ENCODE peak calls at places on chromosomes 5 and 9, in four cellular contexts. A, W, Z and K are unnamed samples.

GRCh38 chr5:74130141-74130897 is 504.3 kb downstream of the ARHGEF28 start:
- DNase-seq in Z (no peak), W (no peak), A (no peak), K (no peak)

GRCh38 chr9:6014668-6015270 is 655 bp downstream of the RANBP6 start:
- DNase-seq in A (no peak), W (peak), Z (no peak), K (no peak)

GRCh38 chr5:72786676-72787075 is 29.8 kb upstream of the TNPO1 start:
- DNase-seq in A (no peak), W (no peak), Z (no peak), K (no peak)

GRCh38 chr5:19322716-19323485 is 665.1 kb downstream of the CDH18 start:
- DNase-seq in W (peak), A (no peak), Z (no peak), K (no peak)

GRCh38 chr9:107043886-107044285 is 180.9 kb downstream of the ZNF462 start:
- DNase-seq in Z (no peak), W (no peak), A (no peak), K (no peak)

GRCh38 chr5:39447059-39447458 is 22.3 kb upstream of the DAB2 start:
- DNase-seq in Z (no peak), A (no peak), W (no peak), K (no peak)

GRCh38 chr5:541888-542692 is 17.8 kb upstream of the SLC9A3 start:
- DNase-seq in W (no peak), A (no peak), Z (no peak), K (no peak)

GRCh38 chr5:2763533-2763794 is 12.0 kb upstream of the IRX2 start:
- DNase-seq in Z (no peak), A (no peak), W (no peak), K (no peak)

GRCh38 chr5:170571331-170571731 is 67.5 kb downstream of the KCNIP1 start:
- DNase-seq in W (no peak), A (no peak), Z (no peak), K (no peak)

GRCh38 chr5:138926688-138927448 is 51.7 kb upstream of the LRRTM2 start:
- DNase-seq in Z (no peak), W (no peak), A (no peak), K (no peak)

GRCh38 chr5:135185461-135186075 is 151.5 kb upstream of the PITX1 start:
- DNase-seq in A (peak), W (no peak), Z (no peak), K (no peak)

GRCh38 chr9:125679597-125680189 is 27.3 kb downstream of the MAPKAP1 start:
- DNase-seq in A (no peak), W (no peak), Z (no peak), K (no peak)

GRCh38 chr9:87197349-87198130 is 250.2 kb upstream of the GAS1 start:
- DNase-seq in W (no peak), A (no peak), Z (no peak), K (no peak)

GRCh38 chr5:15808577-15808976 is 308.6 kb downstream of the FBXL7 start:
- DNase-seq in W (no peak), Z (no peak), A (no peak), K (no peak)

GRCh38 chr9:107276966-107277710 is 5.9 kb upstream of the RAD23B start:
- DNase-seq in Z (no peak), A (no peak), W (no peak), K (no peak)

DNA sequence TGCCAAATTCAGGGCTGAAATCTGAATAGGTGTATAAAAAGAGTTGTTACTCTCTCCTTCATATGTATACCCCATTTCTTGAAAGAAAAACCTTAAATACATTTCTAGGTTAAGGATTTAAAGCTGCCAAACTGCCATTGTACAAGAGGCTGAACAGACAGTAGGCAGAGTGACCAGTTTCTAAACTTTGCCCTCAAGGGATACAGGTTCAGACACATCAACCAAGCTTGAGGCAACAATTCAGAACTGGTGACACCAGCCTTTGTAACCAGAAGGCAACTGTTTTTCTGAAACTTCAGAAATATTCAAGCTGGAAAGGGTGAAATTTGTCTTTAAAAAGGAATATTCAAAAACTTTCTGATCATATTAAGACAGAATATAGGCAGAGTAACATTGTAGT is 47.5 kb downstream of the FAM114A2 start:
- DNase-seq in Z (no peak), W (no peak), A (no peak), K (no peak)
- TF ChIP-seq SPI1 in Z (no peak), W (no peak), A (no peak), K (no peak)

GRCh38 chr5:94113087-94113486 is 371.7 kb upstream of the POU5F2 start:
- DNase-seq in A (no peak), W (no peak), Z (no peak), K (no peak)

GRCh38 chr5:94111209-94112004 is 370.0 kb upstream of the POU5F2 start:
- DNase-seq in A (peak), W (peak), Z (peak), K (peak)
- TF ChIP-seq SPI1 in A (no peak), W (no peak), Z (no peak), K (no peak)

GRCh38 chr5:132220476-132220875 is 7.2 kb downstream of the P4HA2 start:
- DNase-seq in W (no peak), A (no peak), Z (no peak), K (no peak)

GRCh38 chr5:132222649-132223038 is 5.0 kb downstream of the P4HA2 start:
- DNase-seq in W (no peak), A (no peak), Z (no peak), K (peak)

GRCh38 chr5:132219981-132220380 is 7.7 kb downstream of the P4HA2 start:
- DNase-seq in A (no peak), Z (no peak), W (no peak), K (no peak)

GRCh38 chr5:132223861-132224260 is 3.8 kb downstream of the P4HA2 start:
- DNase-seq in Z (no peak), W (no peak), A (no peak), K (no peak)

DNA sequence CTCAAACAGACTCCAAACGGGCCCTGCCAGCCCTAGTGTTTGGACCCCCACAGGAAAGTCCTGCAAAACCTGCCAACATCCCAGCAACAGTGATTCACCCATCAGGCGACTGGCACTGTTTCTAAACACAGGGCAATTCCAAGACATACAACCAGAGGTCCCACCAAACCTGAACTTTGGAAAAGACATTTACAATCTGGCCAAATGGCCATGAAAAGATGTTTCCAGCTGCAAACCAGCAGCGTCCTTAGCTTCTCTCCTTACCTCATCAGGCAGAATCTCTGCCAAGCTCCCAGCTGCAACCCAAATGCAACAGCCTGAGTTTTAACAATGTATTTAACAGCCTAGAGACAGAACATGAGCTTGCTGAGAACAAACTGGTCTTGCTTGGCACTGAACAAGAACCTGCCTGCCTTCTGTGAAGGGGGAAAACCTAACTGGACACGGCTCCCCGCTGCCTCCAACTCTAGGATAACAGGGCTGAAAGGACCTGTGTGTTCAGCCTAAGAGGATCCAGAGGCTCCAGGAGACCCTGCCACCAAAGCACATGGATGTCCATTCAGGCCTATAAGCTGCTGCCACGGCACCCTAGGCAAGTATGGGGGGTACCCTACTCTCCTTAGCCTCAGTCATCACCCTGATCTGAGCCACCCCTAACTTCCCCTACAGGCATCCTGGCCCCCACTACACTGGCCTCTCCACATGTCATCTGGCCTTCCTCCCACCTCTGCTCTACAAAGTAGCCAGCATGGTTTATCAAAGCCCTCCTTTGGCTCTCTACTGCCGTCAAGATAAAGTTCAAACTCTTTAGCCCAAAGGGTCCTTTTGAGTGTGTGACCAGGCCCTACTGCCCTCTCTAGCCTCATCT is 5.6 kb downstream of the P4HA2 start:
- DNase-seq in Z (no peak), A (no peak), W (no peak), K (no peak)
- TF ChIP-seq SPI1 in Z (no peak), A (no peak), W (no peak), K (no peak)

DNA sequence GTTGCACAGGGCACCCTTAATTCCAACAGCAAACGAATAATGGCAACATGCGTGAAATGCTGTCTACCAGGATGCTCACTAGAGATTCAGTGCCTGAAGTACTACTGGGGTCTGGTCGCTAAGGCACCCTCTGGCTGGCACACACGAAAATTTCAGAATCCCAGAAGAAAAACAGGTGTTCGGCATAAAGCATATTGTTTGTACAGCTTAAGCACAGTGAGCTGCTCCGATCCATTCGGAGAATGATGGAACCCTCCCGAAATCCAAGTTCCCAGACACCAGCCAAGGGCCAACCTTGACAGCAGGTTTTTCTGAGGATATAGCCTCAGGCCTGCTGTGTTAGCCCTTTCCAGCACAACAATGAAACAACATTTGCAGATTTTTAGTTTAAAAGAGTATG is 61.4 kb upstream of the ALDH1B1 start:
- DNase-seq in Z (no peak), A (no peak), W (no peak), K (no peak)
- TF ChIP-seq SPI1 in Z (no peak), A (no peak), W (no peak), K (no peak)

DNA sequence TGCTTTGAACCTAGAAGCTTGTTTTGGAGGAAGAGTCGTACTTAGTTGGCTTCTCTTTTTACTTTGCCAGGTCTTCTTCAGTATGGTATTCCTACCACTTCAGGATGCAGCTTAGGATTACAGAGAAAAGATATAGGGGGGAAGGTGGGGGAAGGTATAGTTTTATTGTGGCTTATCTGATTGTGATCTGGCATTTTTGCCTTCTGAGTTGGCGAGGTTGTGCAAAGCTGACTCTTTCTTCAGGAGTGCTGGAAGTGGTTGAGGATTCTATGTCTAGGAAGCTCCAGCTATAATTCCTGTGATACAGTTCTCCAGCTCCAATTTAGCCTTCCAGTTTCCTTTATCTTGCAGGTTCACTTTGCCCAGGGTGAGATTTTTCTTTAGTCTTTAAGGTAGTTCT is 7.0 kb downstream of the CDC42SE2 start:
- DNase-seq in Z (no peak), A (no peak), W (no peak), K (no peak)
- TF ChIP-seq SPI1 in Z (no peak), A (no peak), W (no peak), K (no peak)